ENCODE peak calls at places on chromosome 17, in ten cellular contexts. One of them, this sample, is unnamed.

GRCh38 chr17:385195-385835 is 32.7 kb upstream of the RPH3AL start:
- DNase-seq in astrocyte of the spinal cord: no peak
- DNase-seq in NB4: no peak
- DNase-seq in tibial nerve: peak
- DNase-seq in HFF-Myc: no peak
- DNase-seq in psoas muscle: peak
- DNase-seq in tibial artery: peak
- DNase-seq in kidney epithelial cell: no peak
- DNase-seq in ascending aorta: no peak
- DNase-seq in cardiac fibroblast: no peak
- DNase-seq in this sample: no peak

GRCh38 chr17:2844386-2844785 is 48.1 kb downstream of the RAP1GAP2 start:
- DNase-seq in HFF-Myc: no peak
- DNase-seq in NB4: no peak
- DNase-seq in tibial artery: no peak
- DNase-seq in cardiac fibroblast: no peak
- DNase-seq in astrocyte of the spinal cord: no peak
- DNase-seq in tibial nerve: no peak
- DNase-seq in ascending aorta: no peak
- DNase-seq in kidney epithelial cell: no peak
- DNase-seq in psoas muscle: no peak
- DNase-seq in this sample: no peak

GRCh38 chr17:28675980-28676379 is 14.0 kb downstream of the SUPT6H start:
- DNase-seq in tibial nerve: no peak
- DNase-seq in astrocyte of the spinal cord: no peak
- DNase-seq in psoas muscle: no peak
- DNase-seq in kidney epithelial cell: no peak
- DNase-seq in HFF-Myc: no peak
- DNase-seq in NB4: peak
- DNase-seq in tibial artery: no peak
- DNase-seq in cardiac fibroblast: no peak
- DNase-seq in ascending aorta: no peak
- DNase-seq in this sample: no peak

GRCh38 chr17:5555254-5555653 is 29.1 kb downstream of the NLRP1 start:
- DNase-seq in HFF-Myc: no peak
- DNase-seq in tibial artery: no peak
- DNase-seq in ascending aorta: no peak
- DNase-seq in psoas muscle: no peak
- DNase-seq in NB4: no peak
- DNase-seq in cardiac fibroblast: peak
- DNase-seq in astrocyte of the spinal cord: peak
- DNase-seq in kidney epithelial cell: peak
- DNase-seq in tibial nerve: no peak
- DNase-seq in this sample: peak

GRCh38 chr17:14845562-14846335 is 419.4 kb downstream of the PMP22 start:
- DNase-seq in astrocyte of the spinal cord: no peak
- DNase-seq in cardiac fibroblast: peak
- DNase-seq in kidney epithelial cell: no peak
- DNase-seq in ascending aorta: no peak
- DNase-seq in tibial nerve: no peak
- DNase-seq in NB4: no peak
- DNase-seq in HFF-Myc: no peak
- DNase-seq in psoas muscle: no peak
- DNase-seq in tibial artery: no peak
- DNase-seq in this sample: no peak

GRCh38 chr17:79216826-79217225 is 142.2 kb downstream of the ENGASE start:
- DNase-seq in astrocyte of the spinal cord: no peak
- DNase-seq in NB4: no peak
- DNase-seq in psoas muscle: no peak
- DNase-seq in ascending aorta: no peak
- DNase-seq in cardiac fibroblast: no peak
- DNase-seq in kidney epithelial cell: no peak
- DNase-seq in HFF-Myc: no peak
- DNase-seq in tibial artery: no peak
- DNase-seq in tibial nerve: no peak
- DNase-seq in this sample: no peak

GRCh38 chr17:52828621-52829020 is 670.1 kb upstream of the CA10 start:
- DNase-seq in HFF-Myc: no peak
- DNase-seq in kidney epithelial cell: no peak
- DNase-seq in tibial nerve: no peak
- DNase-seq in cardiac fibroblast: no peak
- DNase-seq in NB4: no peak
- DNase-seq in tibial artery: no peak
- DNase-seq in psoas muscle: no peak
- DNase-seq in ascending aorta: no peak
- DNase-seq in astrocyte of the spinal cord: no peak
- DNase-seq in this sample: no peak

GRCh38 chr17:57442914-57443571 is 186.7 kb downstream of the MSI2 start:
- DNase-seq in NB4: peak
- DNase-seq in psoas muscle: peak
- DNase-seq in tibial artery: no peak
- DNase-seq in kidney epithelial cell: no peak
- DNase-seq in astrocyte of the spinal cord: peak
- DNase-seq in cardiac fibroblast: peak
- DNase-seq in tibial nerve: no peak
- DNase-seq in ascending aorta: peak
- DNase-seq in HFF-Myc: no peak
- DNase-seq in this sample: no peak

GRCh38 chr17:8797621-8798175 is 1.5 kb downstream of the MFSD6L start:
- DNase-seq in cardiac fibroblast: no peak
- DNase-seq in NB4: no peak
- DNase-seq in psoas muscle: no peak
- DNase-seq in tibial nerve: no peak
- DNase-seq in HFF-Myc: no peak
- DNase-seq in tibial artery: no peak
- DNase-seq in astrocyte of the spinal cord: no peak
- DNase-seq in kidney epithelial cell: no peak
- DNase-seq in ascending aorta: no peak
- DNase-seq in this sample: no peak
- H3K4me3 ChIP-seq in cardiac fibroblast: no peak
- H3K4me3 ChIP-seq in NB4: no peak
- H3K4me3 ChIP-seq in psoas muscle: no peak
- H3K4me3 ChIP-seq in tibial nerve: no peak
- H3K4me3 ChIP-seq in HFF-Myc: no peak
- H3K4me3 ChIP-seq in tibial artery: no peak
- H3K4me3 ChIP-seq in astrocyte of the spinal cord: no peak
- H3K4me3 ChIP-seq in kidney epithelial cell: no peak
- H3K4me3 ChIP-seq in ascending aorta: no peak
- H3K4me3 ChIP-seq in this sample: no peak

DNA sequence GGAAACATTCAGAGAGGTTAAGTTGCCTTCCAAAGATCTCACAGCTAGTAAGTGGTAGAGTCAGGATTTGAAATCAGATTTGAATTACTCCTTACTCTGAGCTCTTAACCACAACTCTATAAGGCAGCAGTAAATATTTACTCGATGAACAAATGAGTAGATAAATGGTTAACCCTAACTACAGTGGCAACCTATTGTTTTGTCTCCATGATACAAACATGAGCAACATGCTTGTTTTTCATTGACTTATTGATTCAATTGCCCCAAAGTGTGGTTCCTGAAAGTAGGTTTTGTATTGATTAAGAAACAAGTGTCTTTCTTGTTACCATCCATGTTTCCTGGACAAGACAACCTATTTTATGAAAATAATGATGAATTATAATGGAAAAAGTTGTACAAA is 34.8 kb upstream of the DDX52 start:
- DNase-seq in NB4: no peak
- DNase-seq in ascending aorta: no peak
- DNase-seq in tibial nerve: no peak
- DNase-seq in HFF-Myc: no peak
- DNase-seq in astrocyte of the spinal cord: no peak
- DNase-seq in cardiac fibroblast: no peak
- DNase-seq in psoas muscle: no peak
- DNase-seq in kidney epithelial cell: no peak
- DNase-seq in tibial artery: no peak
- DNase-seq in this sample: no peak
- TF ChIP-seq CTCF in NB4: no peak
- TF ChIP-seq CTCF in ascending aorta: no peak
- TF ChIP-seq CTCF in tibial nerve: no peak
- TF ChIP-seq CTCF in HFF-Myc: no peak
- TF ChIP-seq CTCF in astrocyte of the spinal cord: no peak
- TF ChIP-seq CTCF in cardiac fibroblast: no peak
- TF ChIP-seq CTCF in psoas muscle: no peak
- TF ChIP-seq CTCF in kidney epithelial cell: no peak
- TF ChIP-seq CTCF in tibial artery: no peak
- TF ChIP-seq CTCF in this sample: no peak

GRCh38 chr17:30210366-30210765 is 25.1 kb downstream of the SLC6A4 start:
- DNase-seq in tibial nerve: no peak
- DNase-seq in tibial artery: no peak
- DNase-seq in psoas muscle: no peak
- DNase-seq in ascending aorta: no peak
- DNase-seq in HFF-Myc: no peak
- DNase-seq in kidney epithelial cell: no peak
- DNase-seq in astrocyte of the spinal cord: no peak
- DNase-seq in NB4: no peak
- DNase-seq in cardiac fibroblast: no peak
- DNase-seq in this sample: no peak

GRCh38 chr17:30210901-30211300 is 24.6 kb downstream of the SLC6A4 start:
- DNase-seq in astrocyte of the spinal cord: no peak
- DNase-seq in kidney epithelial cell: no peak
- DNase-seq in HFF-Myc: no peak
- DNase-seq in ascending aorta: no peak
- DNase-seq in NB4: no peak
- DNase-seq in cardiac fibroblast: no peak
- DNase-seq in tibial artery: no peak
- DNase-seq in psoas muscle: no peak
- DNase-seq in tibial nerve: no peak
- DNase-seq in this sample: no peak

GRCh38 chr17:30208214-30208613 is 27.3 kb downstream of the SLC6A4 start:
- DNase-seq in tibial nerve: no peak
- DNase-seq in NB4: no peak
- DNase-seq in kidney epithelial cell: no peak
- DNase-seq in astrocyte of the spinal cord: no peak
- DNase-seq in tibial artery: no peak
- DNase-seq in psoas muscle: no peak
- DNase-seq in ascending aorta: no peak
- DNase-seq in HFF-Myc: no peak
- DNase-seq in cardiac fibroblast: no peak
- DNase-seq in this sample: no peak

GRCh38 chr17:30211371-30211770 is 24.1 kb downstream of the SLC6A4 start:
- DNase-seq in kidney epithelial cell: no peak
- DNase-seq in cardiac fibroblast: no peak
- DNase-seq in astrocyte of the spinal cord: no peak
- DNase-seq in ascending aorta: no peak
- DNase-seq in psoas muscle: no peak
- DNase-seq in HFF-Myc: no peak
- DNase-seq in tibial artery: no peak
- DNase-seq in NB4: no peak
- DNase-seq in tibial nerve: no peak
- DNase-seq in this sample: no peak

DNA sequence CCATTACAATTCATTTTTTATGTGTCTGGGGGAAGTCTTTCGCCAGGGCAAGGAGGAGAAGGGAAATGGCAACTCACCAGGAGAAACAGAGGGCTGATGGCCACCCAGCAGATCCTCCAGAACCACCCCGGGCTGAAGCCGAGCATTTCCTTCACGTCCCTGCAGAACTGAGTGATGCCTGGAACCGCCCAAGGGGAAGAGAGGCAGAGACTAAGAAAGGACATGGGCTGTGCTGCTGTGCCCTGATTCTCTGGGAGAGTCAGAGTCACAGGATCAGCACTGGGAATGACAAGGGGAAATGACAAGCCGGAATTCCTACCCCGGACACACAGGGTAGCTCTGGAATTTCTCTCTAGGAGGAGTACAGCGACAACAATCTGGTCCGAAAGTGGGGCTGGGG is 27.8 kb downstream of the SLC6A4 start:
- DNase-seq in cardiac fibroblast: no peak
- DNase-seq in NB4: no peak
- DNase-seq in kidney epithelial cell: no peak
- DNase-seq in HFF-Myc: no peak
- DNase-seq in tibial nerve: no peak
- DNase-seq in tibial artery: no peak
- DNase-seq in psoas muscle: no peak
- DNase-seq in astrocyte of the spinal cord: no peak
- DNase-seq in ascending aorta: no peak
- DNase-seq in this sample: no peak
- H3K4me3 ChIP-seq in cardiac fibroblast: no peak
- H3K4me3 ChIP-seq in NB4: no peak
- H3K4me3 ChIP-seq in kidney epithelial cell: no peak
- H3K4me3 ChIP-seq in HFF-Myc: no peak
- H3K4me3 ChIP-seq in tibial nerve: no peak
- H3K4me3 ChIP-seq in tibial artery: no peak
- H3K4me3 ChIP-seq in psoas muscle: no peak
- H3K4me3 ChIP-seq in astrocyte of the spinal cord: no peak
- H3K4me3 ChIP-seq in ascending aorta: no peak
- H3K4me3 ChIP-seq in this sample: no peak

GRCh38 chr17:32865141-32865540 is 11.8 kb downstream of the MYO1D start:
- DNase-seq in NB4: no peak
- DNase-seq in astrocyte of the spinal cord: no peak
- DNase-seq in ascending aorta: no peak
- DNase-seq in tibial nerve: no peak
- DNase-seq in HFF-Myc: no peak
- DNase-seq in tibial artery: no peak
- DNase-seq in cardiac fibroblast: no peak
- DNase-seq in psoas muscle: no peak
- DNase-seq in kidney epithelial cell: no peak
- DNase-seq in this sample: no peak
- TF ChIP-seq CTCF in NB4: no peak
- TF ChIP-seq CTCF in astrocyte of the spinal cord: no peak
- TF ChIP-seq CTCF in ascending aorta: no peak
- TF ChIP-seq CTCF in tibial nerve: no peak
- TF ChIP-seq CTCF in HFF-Myc: no peak
- TF ChIP-seq CTCF in tibial artery: no peak
- TF ChIP-seq CTCF in cardiac fibroblast: no peak
- TF ChIP-seq CTCF in psoas muscle: no peak
- TF ChIP-seq CTCF in kidney epithelial cell: no peak
- TF ChIP-seq CTCF in this sample: no peak

This sample was measured in epithelial cell of proximal tubule.